ENCODE peak calls at places on chromosomes 5 and 9, in nine cellular contexts. J is CD4-positive, alpha-beta memory T cell; L is effector memory CD4-positive, alpha-beta T cell; C is heart right ventricle; Z is PC-3; B is body of pancreas; D is tibial artery; X is pancreas; S is Panc1. R is an unnamed sample.

GRCh38 chr5:68661237-68661636 is 432.6 kb upstream of the SLC30A5 start:
- DNase-seq in D (no peak), C (no peak), X (no peak), B (no peak), L (no peak), S (no peak), Z (peak; percentile 27), J (peak; percentile 1), R (peak; percentile 24)

GRCh38 chr9:127035948-127036347 is 86.5 kb downstream of the ANGPTL2 start:
- DNase-seq in X (no peak), B (peak; percentile 31), C (peak; percentile 59), Z (no peak), D (peak; percentile 80), S (no peak), L (no peak), J (no peak), R (no peak)

GRCh38 chr9:113222482-113222841 is 1.1 kb downstream of the SLC31A1 start:
- DNase-seq in L (no peak), J (no peak), C (no peak), B (no peak), S (no peak), Z (no peak), D (no peak), X (no peak), R (peak; percentile 40)

GRCh38 chr5:145479862-145480261 is 355.3 kb downstream of the PRELID2 start:
- DNase-seq in X (no peak), S (no peak), D (no peak), L (no peak), J (no peak), Z (peak; percentile 39), C (no peak), B (no peak), R (no peak)

GRCh38 chr5:169772688-169773087 is 135.6 kb downstream of the DOCK2 start:
- DNase-seq in B (no peak), C (no peak), S (no peak), J (no peak), Z (no peak), L (no peak), D (no peak), X (no peak), R (no peak)

GRCh38 chr9:17134843-17135577 is at the start of gene CNTLN:
- DNase-seq in C (peak; percentile 99), S (no peak), B (peak; percentile 97), D (peak; percentile 98), J (no peak), Z (peak; percentile 88), L (no peak), X (peak; percentile 99), R (peak; percentile 93)

GRCh38 chr5:118862596-118862995 is 125.8 kb downstream of the DTWD2 start:
- DNase-seq in B (no peak), C (no peak), S (no peak), Z (peak; percentile 60), J (no peak), D (no peak), L (no peak), X (no peak), R (no peak)

GRCh38 chr5:119287547-119288073 is 68.2 kb upstream of the TNFAIP8 start:
- DNase-seq in L (peak; percentile 40), D (no peak), B (no peak), Z (peak; percentile 64), C (no peak), J (peak; percentile 71), X (no peak), S (no peak), R (no peak)

GRCh38 chr9:72041369-72041768 is 19.0 kb downstream of the C9orf57 start:
- DNase-seq in B (no peak), S (no peak), X (no peak), J (no peak), Z (no peak), D (no peak), C (no peak), L (no peak), R (no peak)
- H3K4me3 ChIP-seq in B (no peak overlapping the region), S (no peak overlapping the region), X (no peak overlapping the region), J (no peak overlapping the region), Z (no peak overlapping the region), D (no peak overlapping the region), C (no peak overlapping the region), L (no peak overlapping the region), R (no peak overlapping the region)

DNA sequence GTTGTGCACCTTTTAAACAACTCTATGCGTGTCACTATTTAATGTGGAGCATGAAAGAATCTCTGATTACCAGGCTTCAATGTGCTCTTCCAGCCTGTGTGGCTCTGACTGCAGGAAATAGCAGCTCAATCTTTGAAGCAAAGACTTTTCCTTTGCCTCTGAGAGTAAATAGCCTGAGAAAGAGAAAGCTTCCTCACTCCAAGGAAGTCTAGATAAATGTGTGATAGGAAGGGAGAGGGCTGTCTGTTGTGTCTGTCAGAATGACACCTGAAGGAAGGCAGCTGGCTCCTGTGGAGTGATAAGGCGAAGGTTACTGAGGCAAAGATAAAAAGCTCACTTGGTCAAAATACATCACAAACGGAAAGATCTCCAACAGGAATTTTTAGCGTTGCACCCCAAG is 205.3 kb upstream of the HAPLN1 start:
- DNase-seq in X (no peak), Z (no peak), J (no peak), D (no peak), L (no peak), B (no peak), S (no peak), C (no peak), R (peak; percentile 36)
- H3K4me3 ChIP-seq in X (no peak overlapping the region), Z (no peak overlapping the region), J (no peak overlapping the region), D (no peak overlapping the region), L (no peak overlapping the region), B (no peak overlapping the region), S (no peak overlapping the region), C (no peak overlapping the region), R (no peak overlapping the region)

GRCh38 chr5:139475865-139476651 is 5.3 kb downstream of the SMIM33 start:
- DNase-seq in S (no peak), B (no peak), L (no peak), C (no peak), J (no peak), X (no peak), D (no peak), Z (no peak), R (no peak)

GRCh38 chr5:139486201-139486600 is 3.6 kb upstream of the STING1 start:
- DNase-seq in L (no peak), C (no peak), Z (no peak), X (no peak), D (no peak), J (no peak), S (no peak), B (no peak), R (no peak)

GRCh38 chr5:139482050-139482889 is at the start of gene STING1:
- DNase-seq in S (peak; percentile 38), Z (peak; percentile 97), D (peak; percentile 87), L (peak; percentile 45), C (peak; percentile 71), X (no peak), J (peak; percentile 81), B (peak; percentile 77), R (no peak)

GRCh38 chr5:139481580-139482049 is 943 bp downstream of the STING1 start:
- DNase-seq in B (no peak), S (no peak), D (peak; percentile 73), C (peak; percentile 31), J (no peak), L (no peak), X (no peak), Z (no peak), R (no peak)

DNA sequence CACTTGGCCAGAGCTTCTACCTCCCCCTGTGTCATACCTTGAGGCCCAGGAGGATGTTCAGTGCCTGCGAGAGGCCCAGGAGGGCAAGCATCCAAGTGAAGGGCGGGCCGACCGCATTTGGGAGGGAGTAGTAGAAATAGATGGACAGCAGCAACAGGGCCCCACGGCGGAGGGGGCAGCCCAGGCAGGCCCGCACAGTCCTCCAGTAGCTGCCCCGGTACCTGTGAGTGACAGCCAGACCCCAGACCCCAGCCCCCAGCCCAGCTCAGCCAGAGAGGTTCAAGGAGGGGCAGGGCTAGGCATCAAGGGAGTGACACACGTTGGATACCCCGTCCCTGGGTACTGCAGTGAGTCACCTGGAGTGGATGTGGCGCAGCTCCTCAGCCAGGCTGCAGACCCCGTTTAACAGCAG is 1.4 kb downstream of the STING1 start:
- DNase-seq in L (no peak), X (no peak), D (peak; percentile 79), J (no peak), S (no peak), C (peak; percentile 49), B (no peak), Z (no peak), R (no peak)
- H3K4me3 ChIP-seq in L (peak overlapping the region; percentile 58), X (no peak overlapping the region), D (peak overlapping the region; percentile 54), J (peak overlapping the region; percentile 95), S (peak overlapping the region; percentile 23), C (peak overlapping the region; percentile 59), B (no peak overlapping the region), Z (peak overlapping the region; percentile 53), R (no peak overlapping the region)

DNA sequence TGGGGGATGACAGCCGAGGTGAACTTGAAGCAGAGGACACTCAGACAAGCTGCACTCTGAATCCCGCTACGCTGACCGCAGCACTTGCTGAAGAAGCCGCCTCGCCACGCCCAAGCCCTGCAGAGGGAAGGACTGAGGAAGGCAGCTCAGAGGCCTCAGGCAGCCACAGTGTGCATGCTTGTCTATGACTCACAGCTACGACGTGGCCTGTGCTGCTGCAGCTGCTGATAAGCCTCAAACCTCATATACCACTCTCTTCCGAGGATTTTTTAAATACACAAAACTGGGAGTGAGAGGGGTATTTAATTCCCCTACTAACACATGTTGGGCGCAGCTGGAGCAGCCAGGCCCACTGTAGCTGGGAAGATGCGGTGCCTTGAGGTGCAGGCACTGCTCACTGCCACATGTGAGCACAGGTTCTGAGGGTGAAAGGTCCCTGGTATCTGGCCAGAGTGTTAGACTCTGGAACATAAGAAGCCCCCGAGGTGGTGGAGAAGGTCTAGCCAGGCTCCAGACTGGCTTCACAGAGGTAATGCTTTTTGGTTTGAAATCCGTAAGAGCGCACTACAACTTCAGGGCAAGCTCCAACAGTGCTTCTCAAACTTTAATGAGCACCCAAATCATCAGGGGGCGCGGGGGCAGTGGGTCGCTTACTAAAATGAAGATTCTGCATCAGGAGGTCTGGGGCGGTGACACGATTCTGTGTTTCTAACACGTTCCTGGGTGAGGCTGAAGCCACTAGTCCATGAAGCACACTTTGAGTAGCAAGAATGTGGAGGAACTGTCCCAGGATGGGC is 196.8 kb downstream of the AUH start:
- DNase-seq in X (no peak), S (no peak), J (peak; percentile 27), B (peak; percentile 58), L (peak; percentile 30), C (peak; percentile 64), Z (peak; percentile 89), D (peak; percentile 78), R (peak; percentile 82)
- H3K4me3 ChIP-seq in X (no peak overlapping the region), S (no peak overlapping the region), J (no peak overlapping the region), B (no peak overlapping the region), L (no peak overlapping the region), C (no peak overlapping the region), Z (no peak overlapping the region), D (no peak overlapping the region), R (no peak overlapping the region)

DNA sequence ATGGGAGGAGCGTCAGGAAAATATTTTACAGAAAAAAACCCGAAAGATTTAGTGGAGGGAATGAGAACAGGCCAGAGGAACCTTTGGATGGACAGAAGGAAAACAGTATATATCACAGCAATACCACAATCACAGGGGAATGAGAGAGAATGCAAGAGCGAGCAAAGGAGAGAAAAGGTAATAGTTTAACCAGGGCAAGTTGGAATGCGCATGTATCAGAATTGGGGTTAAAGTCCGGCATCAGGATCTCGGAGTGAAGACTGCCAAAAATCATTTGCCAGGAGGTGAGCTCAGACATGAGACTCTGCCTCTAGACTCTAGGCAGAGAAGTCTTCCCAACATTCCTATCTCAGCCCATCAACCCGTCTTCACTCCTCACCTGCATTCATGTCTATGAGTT is 36.8 kb downstream of the PCDHGC5 start:
- DNase-seq in C (no peak), Z (no peak), L (no peak), B (peak; percentile 30), D (no peak), S (no peak), X (no peak), J (no peak), R (peak; percentile 58)
- H3K4me3 ChIP-seq in C (no peak overlapping the region), Z (no peak overlapping the region), L (no peak overlapping the region), B (no peak overlapping the region), D (no peak overlapping the region), S (no peak overlapping the region), X (no peak overlapping the region), J (no peak overlapping the region), R (no peak overlapping the region)